ENCODE peak calls at places on chromosome 22, in seven cellular contexts. M, Q, A, L, O, D and K are unnamed samples.

GRCh38 chr22:25930710-25931353 is 188.8 kb downstream of the MYO18B start:
- DNase-seq in O (no peak), M (no peak), D (no peak), A (no peak), Q (no peak), L (no peak), K (no peak)

GRCh38 chr22:48720662-48721393 is 1106.8 kb downstream of the BRD1 start:
- DNase-seq in A (no peak), O (no peak), M (no peak), L (no peak), D (no peak), Q (no peak), K (no peak)

GRCh38 chr22:18997925-18998315 is 61.8 kb upstream of the PRODH start:
- DNase-seq in A (no peak), O (no peak), L (no peak), M (no peak), Q (no peak), D (no peak), K (no peak)

GRCh38 chr22:26887456-26887855 is 230.1 kb downstream of the MIAT start:
- DNase-seq in A (peak; percentile 79), M (peak; percentile 79), L (no peak), D (no peak), Q (no peak), O (no peak), K (no peak)

GRCh38 chr22:37716708-37717107 is 19.9 kb downstream of the TRIOBP start:
- DNase-seq in A (peak; percentile 23), M (no peak), Q (no peak), D (no peak), L (no peak), O (no peak), K (no peak)

GRCh38 chr22:25054943-25055511 is 102.5 kb downstream of the KIAA1671 start:
- DNase-seq in O (no peak), A (no peak), L (no peak), D (no peak), Q (no peak), M (peak; percentile 29), K (no peak)

GRCh38 chr22:47865626-47866025 is 1103.2 kb downstream of the TBC1D22A start:
- DNase-seq in L (no peak), M (no peak), Q (no peak), O (no peak), A (no peak), D (no peak), K (no peak)

GRCh38 chr22:39176067-39176621 is 23.7 kb upstream of the CBX7 start:
- DNase-seq in Q (peak; percentile 57), O (no peak), A (peak; percentile 90), D (no peak), M (no peak), L (peak; percentile 81), K (no peak)

GRCh38 chr22:46538816-46539163 is 1.4 kb upstream of the CELSR1 start:
- DNase-seq in D (no peak), L (no peak), O (no peak), Q (no peak), A (peak; percentile 31), M (no peak), K (no peak)

GRCh38 chr22:17792289-17792688 is 18.0 kb upstream of the BID start:
- DNase-seq in Q (no peak), O (no peak), L (no peak), A (no peak), D (no peak), M (no peak), K (no peak)

GRCh38 chr22:20439556-20439927 is 1.9 kb upstream of the SCARF2 start:
- DNase-seq in Q (no peak), O (no peak), D (no peak), M (no peak), A (no peak), L (no peak), K (no peak)

GRCh38 chr22:45777046-45777851 is 105.6 kb downstream of the ATXN10 start:
- DNase-seq in M (peak; percentile 83), D (no peak), Q (no peak), A (no peak), L (no peak), O (peak; percentile 52), K (no peak)

GRCh38 chr22:49517721-49518120 is 310.0 kb downstream of the BRD1 start:
- DNase-seq in A (no peak), Q (no peak), D (no peak), O (no peak), L (no peak), M (no peak), K (no peak)

GRCh38 chr22:17508110-17508509 is 55.2 kb upstream of the SLC25A18 start:
- DNase-seq in A (no peak), D (no peak), L (no peak), Q (no peak), M (no peak), O (no peak), K (no peak)

GRCh38 chr22:24975813-24976341 is 23.4 kb downstream of the KIAA1671 start:
- DNase-seq in A (peak; percentile 82), O (no peak), L (peak; percentile 40), D (no peak), Q (no peak), M (no peak), K (no peak)

DNA sequence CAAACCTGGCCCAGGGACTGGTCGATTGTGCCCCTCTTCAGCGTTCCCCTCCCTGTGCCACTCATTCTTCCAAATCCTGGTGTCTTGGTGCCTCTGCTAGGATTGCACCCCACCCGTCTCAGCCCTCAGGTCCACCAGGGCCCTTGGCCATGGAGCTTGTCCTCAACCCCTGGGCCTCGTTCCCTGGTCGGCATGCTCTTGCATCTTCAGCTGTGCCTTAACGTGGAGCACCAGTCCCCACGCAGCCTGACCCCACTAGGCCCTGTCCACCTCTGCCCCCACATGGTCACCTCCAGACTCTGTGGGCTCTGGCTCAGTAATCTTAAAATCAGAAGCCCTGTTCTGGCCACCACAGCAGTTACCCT is 61.1 kb downstream of the OSBP2 start:
- DNase-seq in A (no peak), Q (no peak), L (no peak), O (no peak), M (no peak), D (no peak), K (no peak)
- TF ChIP-seq CTCF in A (no peak), Q (no peak), L (no peak), O (no peak), M (no peak), D (peak; percentile 26), K (no peak)

GRCh38 chr22:32080904-32081303 is 37.8 kb downstream of the SLC5A1 start:
- DNase-seq in Q (peak; percentile 39), D (no peak), A (peak; percentile 73), O (peak; percentile 39), L (no peak), M (no peak), K (no peak)
- TF ChIP-seq CTCF in Q (peak; percentile 47), D (peak; percentile 72), A (peak; percentile 84), O (peak; percentile 49), L (peak; percentile 65), M (peak; percentile 89), K (no peak)

DNA sequence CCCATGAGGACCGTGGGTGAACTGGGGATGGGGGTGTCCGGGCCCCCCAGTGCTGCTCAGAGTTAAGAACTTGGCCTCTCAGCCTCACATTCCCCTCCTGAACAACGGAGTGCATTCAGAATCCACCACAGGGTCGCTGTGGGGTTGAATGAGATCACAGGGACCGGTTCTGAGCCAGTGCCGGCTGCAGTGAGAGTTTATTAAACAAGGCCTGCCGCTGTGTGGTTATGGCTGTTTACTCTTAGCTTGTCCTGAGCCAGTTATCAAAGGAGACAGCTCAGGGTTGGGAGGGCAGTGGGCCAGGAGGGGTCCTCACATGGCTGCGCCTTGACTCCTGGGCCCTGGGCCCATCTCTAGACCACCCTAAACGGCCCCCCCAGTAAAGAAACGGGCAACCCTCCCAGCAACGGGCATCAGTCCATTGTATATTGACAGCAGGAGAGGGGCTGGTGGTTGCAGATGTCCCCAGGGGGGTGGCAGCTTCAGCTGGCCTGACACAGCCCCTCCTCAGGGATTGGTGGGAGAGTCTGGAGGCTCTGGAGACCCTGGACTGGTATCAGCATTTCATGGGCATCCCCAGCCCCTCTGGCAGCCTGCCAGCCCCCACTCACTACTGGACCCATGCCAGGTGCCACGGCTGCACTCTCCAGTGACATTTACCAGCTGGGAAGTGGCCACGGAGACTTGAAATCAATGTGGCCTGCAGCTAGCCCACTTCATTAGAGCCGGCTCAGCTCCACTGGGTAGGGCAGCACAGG is 15.1 kb upstream of the CABP7 start:
- DNase-seq in M (no peak), L (no peak), D (peak; percentile 46), A (peak; percentile 19), Q (no peak), O (no peak), K (no peak)
- TF ChIP-seq CTCF in M (no peak), L (no peak), D (no peak), A (no peak), Q (no peak), O (no peak), K (no peak)

GRCh38 chr22:30969532-30970355 is 679 bp downstream of the TUG1 start:
- DNase-seq in D (no peak), Q (peak; percentile 53), L (peak; percentile 52), O (peak; percentile 6), A (peak; percentile 63), M (no peak), K (no peak)
- TF ChIP-seq CTCF in D (no peak), Q (no peak), L (peak; percentile 5), O (peak; percentile 5), A (peak; percentile 22), M (peak; percentile 13), K (no peak)

DNA sequence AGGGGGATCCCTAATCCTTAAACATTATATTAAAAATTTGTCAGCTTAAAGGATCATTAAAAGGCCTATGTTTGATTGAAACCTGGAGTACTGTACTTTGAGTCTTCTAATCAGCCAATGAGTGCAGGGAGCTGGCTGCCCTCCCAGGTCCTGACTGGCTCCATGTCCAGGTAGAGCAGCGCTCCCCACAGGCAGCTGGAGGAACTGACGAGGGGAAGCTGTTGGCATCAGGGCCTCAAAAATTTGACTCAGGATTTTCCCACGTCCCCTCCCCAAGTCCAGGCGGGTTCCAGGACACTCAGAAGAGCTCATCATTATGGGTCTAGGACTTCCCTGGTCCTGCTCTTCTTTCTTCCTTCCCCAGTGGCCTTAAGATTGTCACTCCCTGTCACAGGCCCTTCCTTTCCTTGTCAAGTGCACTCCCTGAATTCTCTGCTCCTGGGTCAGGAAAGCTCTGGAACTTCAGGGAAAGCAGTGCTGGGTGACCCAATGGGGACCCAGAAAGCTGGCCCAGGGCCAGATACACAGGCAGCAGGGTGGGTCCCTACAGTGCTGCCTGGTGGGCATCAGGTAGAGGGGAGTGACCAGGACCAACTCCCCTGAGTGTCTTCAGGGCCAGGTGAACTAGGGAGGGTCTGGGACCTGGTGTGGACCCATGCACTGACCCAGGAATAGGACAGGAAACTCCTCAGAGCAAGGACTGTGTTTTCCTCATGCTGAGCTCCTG is 65.5 kb downstream of the GGTLC2 start:
- DNase-seq in M (no peak), O (no peak), A (peak; percentile 9), Q (no peak), L (no peak), D (no peak), K (no peak)
- TF ChIP-seq CTCF in M (peak; percentile 47), O (no peak), A (peak; percentile 36), Q (no peak), L (no peak), D (peak; percentile 29), K (no peak)